ENCODE peak calls at places on chromosomes 5 and 9, in seven cellular contexts. Z is psoas muscle, O is IMR-90, T is transverse colon, H is cardiac fibroblast, X is mucosa of descending colon, F is A549. E is an unnamed sample.

GRCh38 chr5:203246-203645 is 12.0 kb downstream of the LRRC14B start:
- DNase-seq in Z (no peak), O (no peak), T (no peak), H (no peak), X (no peak), F (no peak), E (no peak)

GRCh38 chr5:41527201-41527779 is 16.9 kb upstream of the PLCXD3 start:
- DNase-seq in Z (no peak), O (peak; percentile 98), T (no peak), H (peak; percentile 99), X (no peak), F (peak; percentile 54), E (peak; percentile 88)

GRCh38 chr9:89002987-89003386 is 11.7 kb downstream of the S1PR3 start:
- DNase-seq in Z (no peak), O (no peak), T (no peak), H (no peak), X (no peak), F (no peak), E (no peak)

GRCh38 chr9:91978739-91979414 is 28.8 kb upstream of the ROR2 start:
- DNase-seq in Z (no peak), O (peak; percentile 93), T (no peak), H (peak; percentile 85), X (no peak), F (peak; percentile 57), E (peak; percentile 63)

GRCh38 chr9:35882265-35882848 is 12.2 kb upstream of the OR13J1 start:
- DNase-seq in Z (peak; percentile 86), O (peak; percentile 71), T (peak; percentile 90), H (peak; percentile 82), X (peak; percentile 75), F (peak; percentile 76), E (peak; percentile 80)

GRCh38 chr9:94554439-94555331 is at the start of gene PCAT7:
- DNase-seq in Z (no peak), O (no peak), T (peak; percentile 84), H (peak; percentile 50), X (peak; percentile 80), F (peak; percentile 88), E (peak; percentile 36)

GRCh38 chr9:77417570-77417969 is 230.6 kb downstream of the GNA14 start:
- DNase-seq in Z (no peak), O (peak; percentile 79), T (no peak), H (peak; percentile 83), X (no peak), F (peak; percentile 31), E (peak; percentile 84)

GRCh38 chr5:175422058-175422457 is 21.9 kb downstream of the DRD1 start:
- DNase-seq in Z (no peak), O (no peak), T (no peak), H (no peak), X (no peak), F (no peak), E (no peak)

GRCh38 chr9:77647659-77648457 is at the start of gene GNA14:
- DNase-seq in Z (peak; percentile 27), O (no peak), T (peak; percentile 24), H (peak; percentile 36), X (peak; percentile 62), F (no peak), E (no peak)

GRCh38 chr9:120109242-120109641 is 470.7 kb downstream of the CDK5RAP2 start:
- DNase-seq in Z (no peak), O (no peak), T (no peak), H (no peak), X (no peak), F (peak; percentile 37), E (peak; percentile 14)

GRCh38 chr5:17218353-17219005 is 1.0 kb downstream of the BASP1 start:
- DNase-seq in Z (peak; percentile 47), O (peak; percentile 67), T (peak; percentile 43), H (peak; percentile 90), X (peak; percentile 52), F (no peak), E (peak; percentile 59)

GRCh38 chr5:83608122-83608521 is 112.5 kb downstream of the HAPLN1 start:
- DNase-seq in Z (no peak), O (peak; percentile 40), T (peak; percentile 7), H (peak; percentile 62), X (no peak), F (peak; percentile 52), E (peak; percentile 59)

GRCh38 chr5:141510850-141511718 is 22.2 kb downstream of the PCDHGC5 start:
- DNase-seq in Z (no peak), O (no peak), T (no peak), H (no peak), X (no peak), F (no peak), E (no peak)

GRCh38 chr9:19699757-19700156 is 89.1 kb downstream of the SLC24A2 start:
- DNase-seq in Z (no peak), O (no peak), T (no peak), H (no peak), X (no peak), F (no peak), E (peak; percentile 3)
- TF ChIP-seq CTCF in Z (no peak), O (no peak), T (no peak), H (no peak), X (no peak), F (no peak), E (no peak)

GRCh38 chr9:136744747-136745146 is 2.0 kb upstream of the LCN10 start:
- DNase-seq in Z (peak; percentile 9), O (no peak), T (no peak), H (no peak), X (peak; percentile 31), F (no peak), E (no peak)

GRCh38 chr9:136741885-136742568 is 713 bp downstream of the LCN10 start:
- DNase-seq in Z (no peak), O (no peak), T (peak; percentile 43), H (no peak), X (no peak), F (no peak), E (no peak)

GRCh38 chr9:136740971-136741884 is 1.5 kb downstream of the LCN10 start:
- DNase-seq in Z (no peak), O (peak; percentile 34), T (no peak), H (no peak), X (no peak), F (no peak), E (no peak)

GRCh38 chr9:136743639-136744211 is 985 bp upstream of the LCN10 start:
- DNase-seq in Z (no peak), O (no peak), T (no peak), H (no peak), X (no peak), F (no peak), E (no peak)

GRCh38 chr9:136742640-136743391 is at the start of gene LCN10:
- DNase-seq in Z (no peak), O (no peak), T (no peak), H (no peak), X (no peak), F (no peak), E (no peak)
- TF ChIP-seq CTCF in Z (no peak), O (peak; percentile 13), T (no peak), H (peak; percentile 41), X (no peak), F (peak; percentile 10), E (peak; percentile 41)

GRCh38 chr5:148915224-148915803 is 88.9 kb downstream of the ADRB2 start:
- DNase-seq in Z (no peak), O (no peak), T (no peak), H (no peak), X (no peak), F (no peak), E (peak; percentile 41)

GRCh38 chr5:148912146-148912545 is 85.7 kb downstream of the ADRB2 start:
- DNase-seq in Z (no peak), O (peak; percentile 18), T (no peak), H (no peak), X (no peak), F (no peak), E (no peak)

GRCh38 chr5:148912714-148913398 is 86.4 kb downstream of the ADRB2 start:
- DNase-seq in Z (no peak), O (peak; percentile 99), T (no peak), H (peak; percentile 94), X (no peak), F (peak; percentile 82), E (peak; percentile 98)

GRCh38 chr5:148913985-148914421 is 87.6 kb downstream of the ADRB2 start:
- DNase-seq in Z (no peak), O (peak; percentile 87), T (no peak), H (peak; percentile 56), X (no peak), F (peak; percentile 49), E (peak; percentile 54)

GRCh38 chr5:148913493-148913892 is 87.1 kb downstream of the ADRB2 start:
- DNase-seq in Z (no peak), O (no peak), T (no peak), H (no peak), X (no peak), F (no peak), E (no peak)
- TF ChIP-seq CTCF in Z (no peak), O (no peak), T (no peak), H (no peak), X (no peak), F (no peak), E (no peak)

GRCh38 chr5:172162348-172162747 is 25.7 kb downstream of the STK10 start:
- DNase-seq in Z (no peak), O (peak; percentile 50), T (no peak), H (no peak), X (no peak), F (peak; percentile 38), E (no peak)
- TF ChIP-seq CTCF in Z (no peak), O (peak; percentile 9), T (no peak), H (no peak), X (no peak), F (no peak), E (no peak)

DNA sequence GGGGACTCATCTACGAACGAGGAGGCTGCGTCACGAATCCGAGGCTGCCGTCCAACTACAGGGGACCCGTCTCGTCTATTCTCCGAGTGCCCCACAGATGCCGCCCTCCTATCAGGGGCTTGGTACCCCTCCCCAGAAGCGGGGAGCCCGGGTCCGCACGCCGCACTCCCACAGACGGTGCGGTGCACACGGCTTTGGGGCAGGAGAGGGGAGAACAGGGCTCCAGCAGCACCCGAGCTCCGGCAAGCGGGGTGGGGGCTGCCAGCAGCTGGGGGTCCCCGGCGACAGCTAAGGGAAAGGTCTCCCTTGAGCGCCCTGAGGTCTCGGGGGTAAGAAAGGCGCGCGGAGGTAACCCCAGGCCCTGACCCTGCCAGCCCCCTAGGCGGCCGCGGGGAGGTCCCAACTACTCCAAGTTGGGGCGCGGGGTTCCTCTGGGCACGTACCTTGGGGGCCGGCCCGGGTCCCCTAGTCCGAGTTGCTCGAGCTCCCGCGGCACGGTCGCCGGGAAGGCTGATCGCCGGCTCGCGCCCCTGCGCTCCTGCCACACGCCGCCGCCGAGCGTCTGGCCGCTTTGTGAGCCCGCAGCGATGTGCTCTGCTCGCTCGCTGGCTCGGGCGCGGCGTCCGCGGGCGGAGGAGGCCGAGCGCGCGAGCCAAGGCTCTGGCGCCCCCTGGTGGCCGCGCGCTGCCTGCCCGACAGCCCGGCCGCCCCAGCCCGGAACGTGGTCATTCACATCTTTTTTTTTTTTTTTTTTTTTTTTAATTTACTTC is at the start of gene SPOCK1:
- DNase-seq in Z (peak; percentile 81), O (peak; percentile 63), T (peak; percentile 65), H (peak; percentile 75), X (peak; percentile 59), F (peak; percentile 75), E (peak; percentile 80)
- TF ChIP-seq CTCF in Z (peak; percentile 85), O (peak; percentile 96), T (peak; percentile 68), H (peak; percentile 20), X (peak; percentile 85), F (peak; percentile 89), E (peak; percentile 95)

E was measured in MCF 10A.